ENCODE peak calls at places on chromosomes 13 and 19, in nine cellular contexts. One of them, this sample, is unnamed.

GRCh38 chr19:34222386-34222785 is 32.0 kb upstream of the GARRE1 start:
- DNase-seq in MM.1S: no peak
- DNase-seq in brain microvascular endothelial cell: no peak
- DNase-seq in progenitor cell of endocrine pancreas: no peak
- DNase-seq in AG10803: no peak
- DNase-seq in fibroblast of lung: no peak
- DNase-seq in AG04449: no peak
- DNase-seq in osteocyte: no peak
- DNase-seq in AG04450: no peak
- DNase-seq in this sample: no peak

GRCh38 chr13:51394724-51395123 is 55.2 kb downstream of the SERPINE3 start:
- DNase-seq in MM.1S: no peak
- DNase-seq in brain microvascular endothelial cell: no peak
- DNase-seq in progenitor cell of endocrine pancreas: no peak
- DNase-seq in AG10803: no peak
- DNase-seq in fibroblast of lung: no peak
- DNase-seq in AG04449: no peak
- DNase-seq in osteocyte: no peak
- DNase-seq in AG04450: no peak
- DNase-seq in this sample: no peak

GRCh38 chr13:64377606-64378005 is 2852.5 kb downstream of the PCDH9 start:
- DNase-seq in MM.1S: no peak
- DNase-seq in brain microvascular endothelial cell: no peak
- DNase-seq in progenitor cell of endocrine pancreas: no peak
- DNase-seq in AG10803: no peak
- DNase-seq in fibroblast of lung: no peak
- DNase-seq in AG04449: no peak
- DNase-seq in osteocyte: no peak
- DNase-seq in AG04450: no peak
- DNase-seq in this sample: no peak

GRCh38 chr19:41620171-41620570 is 6.7 kb downstream of the CEACAM4 start:
- DNase-seq in MM.1S: no peak
- DNase-seq in brain microvascular endothelial cell: no peak
- DNase-seq in progenitor cell of endocrine pancreas: no peak
- DNase-seq in AG10803: no peak
- DNase-seq in fibroblast of lung: no peak
- DNase-seq in AG04449: no peak
- DNase-seq in osteocyte: no peak
- DNase-seq in AG04450: no peak
- DNase-seq in this sample: no peak

GRCh38 chr13:99926014-99926731 is 45.4 kb downstream of the ZIC5 start:
- DNase-seq in MM.1S: no peak
- DNase-seq in brain microvascular endothelial cell: peak
- DNase-seq in progenitor cell of endocrine pancreas: no peak
- DNase-seq in AG10803: peak
- DNase-seq in fibroblast of lung: peak
- DNase-seq in AG04449: no peak
- DNase-seq in osteocyte: no peak
- DNase-seq in AG04450: no peak
- DNase-seq in this sample: no peak

GRCh38 chr13:113623491-113624234 is 34.3 kb downstream of the ATP4B start:
- DNase-seq in MM.1S: no peak
- DNase-seq in brain microvascular endothelial cell: no peak
- DNase-seq in progenitor cell of endocrine pancreas: no peak
- DNase-seq in AG10803: peak
- DNase-seq in fibroblast of lung: no peak
- DNase-seq in AG04449: no peak
- DNase-seq in osteocyte: no peak
- DNase-seq in AG04450: no peak
- DNase-seq in this sample: no peak

GRCh38 chr13:59360108-59360507 is 803.6 kb downstream of the DIAPH3 start:
- DNase-seq in MM.1S: no peak
- DNase-seq in brain microvascular endothelial cell: no peak
- DNase-seq in progenitor cell of endocrine pancreas: no peak
- DNase-seq in AG10803: no peak
- DNase-seq in fibroblast of lung: no peak
- DNase-seq in AG04449: no peak
- DNase-seq in osteocyte: no peak
- DNase-seq in AG04450: no peak
- DNase-seq in this sample: no peak

GRCh38 chr19:36097036-36097435 is 13.9 kb upstream of the OVOL3 start:
- DNase-seq in MM.1S: no peak
- DNase-seq in brain microvascular endothelial cell: no peak
- DNase-seq in progenitor cell of endocrine pancreas: no peak
- DNase-seq in AG10803: no peak
- DNase-seq in fibroblast of lung: no peak
- DNase-seq in AG04449: no peak
- DNase-seq in osteocyte: no peak
- DNase-seq in AG04450: no peak
- DNase-seq in this sample: no peak

GRCh38 chr19:51086153-51086850 is 3.6 kb upstream of the KLK14 start:
- DNase-seq in MM.1S: no peak
- DNase-seq in brain microvascular endothelial cell: no peak
- DNase-seq in progenitor cell of endocrine pancreas: no peak
- DNase-seq in AG10803: no peak
- DNase-seq in fibroblast of lung: no peak
- DNase-seq in AG04449: no peak
- DNase-seq in osteocyte: no peak
- DNase-seq in AG04450: no peak
- DNase-seq in this sample: no peak

GRCh38 chr19:45023048-45023447 is 15.8 kb upstream of the CLASRP start:
- DNase-seq in MM.1S: no peak
- DNase-seq in brain microvascular endothelial cell: no peak
- DNase-seq in progenitor cell of endocrine pancreas: no peak
- DNase-seq in AG10803: no peak
- DNase-seq in fibroblast of lung: no peak
- DNase-seq in AG04449: no peak
- DNase-seq in osteocyte: no peak
- DNase-seq in AG04450: no peak
- DNase-seq in this sample: no peak

GRCh38 chr13:86684402-86684801 is 885.2 kb upstream of the SLITRK6 start:
- DNase-seq in MM.1S: no peak
- DNase-seq in brain microvascular endothelial cell: no peak
- DNase-seq in progenitor cell of endocrine pancreas: no peak
- DNase-seq in AG10803: no peak
- DNase-seq in fibroblast of lung: peak
- DNase-seq in AG04449: no peak
- DNase-seq in osteocyte: no peak
- DNase-seq in AG04450: no peak
- DNase-seq in this sample: no peak

GRCh38 chr13:113119166-113119821 is 3.3 kb upstream of the F10 start:
- DNase-seq in MM.1S: no peak
- DNase-seq in brain microvascular endothelial cell: no peak
- DNase-seq in progenitor cell of endocrine pancreas: peak
- DNase-seq in AG10803: no peak
- DNase-seq in fibroblast of lung: no peak
- DNase-seq in AG04449: no peak
- DNase-seq in osteocyte: peak
- DNase-seq in AG04450: no peak
- DNase-seq in this sample: no peak

GRCh38 chr13:73173160-73173905 is 114.5 kb downstream of the KLF5 start:
- DNase-seq in MM.1S: no peak
- DNase-seq in brain microvascular endothelial cell: no peak
- DNase-seq in progenitor cell of endocrine pancreas: no peak
- DNase-seq in AG10803: no peak
- DNase-seq in fibroblast of lung: no peak
- DNase-seq in AG04449: no peak
- DNase-seq in osteocyte: no peak
- DNase-seq in AG04450: no peak
- DNase-seq in this sample: no peak

GRCh38 chr19:40191836-40192646 is 815 bp downstream of the MAP3K10 start:
- DNase-seq in MM.1S: peak
- DNase-seq in brain microvascular endothelial cell: no peak
- DNase-seq in progenitor cell of endocrine pancreas: peak
- DNase-seq in AG10803: peak
- DNase-seq in fibroblast of lung: peak
- DNase-seq in AG04449: no peak
- DNase-seq in osteocyte: no peak
- DNase-seq in AG04450: no peak
- DNase-seq in this sample: no peak

GRCh38 chr13:30371649-30372265 is 50.5 kb upstream of the UBE2L5 start:
- DNase-seq in MM.1S: peak
- DNase-seq in brain microvascular endothelial cell: peak
- DNase-seq in progenitor cell of endocrine pancreas: no peak
- DNase-seq in AG10803: peak
- DNase-seq in fibroblast of lung: peak
- DNase-seq in AG04449: peak
- DNase-seq in osteocyte: no peak
- DNase-seq in AG04450: no peak
- DNase-seq in this sample: no peak
- TF ChIP-seq CTCF in MM.1S: no peak
- TF ChIP-seq CTCF in brain microvascular endothelial cell: no peak
- TF ChIP-seq CTCF in progenitor cell of endocrine pancreas: no peak
- TF ChIP-seq CTCF in AG10803: no peak
- TF ChIP-seq CTCF in fibroblast of lung: no peak
- TF ChIP-seq CTCF in AG04449: no peak
- TF ChIP-seq CTCF in osteocyte: no peak
- TF ChIP-seq CTCF in AG04450: no peak
- TF ChIP-seq CTCF in this sample: no peak

DNA sequence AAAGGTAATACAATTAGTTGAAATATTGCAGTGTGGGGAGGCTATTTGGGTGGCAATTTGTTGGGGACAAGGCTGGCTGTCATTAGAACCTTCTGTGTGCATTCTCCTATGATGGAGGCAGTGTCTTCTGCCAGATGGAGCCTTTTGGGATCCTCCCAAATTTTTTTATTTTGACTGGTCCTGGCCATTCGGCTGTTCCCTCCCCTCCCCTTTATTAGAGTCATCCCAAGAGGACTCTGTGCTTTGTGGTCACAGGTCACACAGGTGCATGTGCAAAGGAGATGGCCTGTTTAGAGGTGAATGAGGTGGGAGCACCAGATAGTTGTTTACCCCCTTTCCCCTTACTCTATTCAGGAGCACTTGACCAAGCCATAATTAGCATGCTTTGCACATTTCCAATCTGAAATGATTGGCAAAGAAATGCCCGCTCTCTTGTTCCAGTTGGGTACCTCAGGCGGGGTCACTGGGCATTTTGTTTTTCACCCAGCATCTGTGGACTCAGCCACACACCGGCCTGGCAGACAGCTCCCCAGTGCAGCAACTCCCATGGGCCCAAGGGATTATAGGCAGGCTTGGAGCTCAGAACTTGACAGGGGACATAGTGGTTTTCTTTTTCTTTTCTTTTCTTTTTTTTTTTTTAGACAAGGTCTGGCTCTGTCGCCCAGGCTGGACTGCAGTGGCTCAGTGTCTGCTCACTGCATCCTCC is 19.8 kb downstream of the GATAD2A start:
- DNase-seq in MM.1S: no peak
- DNase-seq in brain microvascular endothelial cell: no peak
- DNase-seq in progenitor cell of endocrine pancreas: no peak
- DNase-seq in AG10803: no peak
- DNase-seq in fibroblast of lung: no peak
- DNase-seq in AG04449: no peak
- DNase-seq in osteocyte: no peak
- DNase-seq in AG04450: no peak
- DNase-seq in this sample: no peak
- TF ChIP-seq CTCF in MM.1S: no peak
- TF ChIP-seq CTCF in brain microvascular endothelial cell: no peak
- TF ChIP-seq CTCF in progenitor cell of endocrine pancreas: no peak
- TF ChIP-seq CTCF in AG10803: no peak
- TF ChIP-seq CTCF in fibroblast of lung: no peak
- TF ChIP-seq CTCF in AG04449: no peak
- TF ChIP-seq CTCF in osteocyte: no peak
- TF ChIP-seq CTCF in AG04450: no peak
- TF ChIP-seq CTCF in this sample: no peak

GRCh38 chr13:82740442-82740841 is 1141.8 kb downstream of the SLITRK1 start:
- DNase-seq in MM.1S: no peak
- DNase-seq in brain microvascular endothelial cell: no peak
- DNase-seq in progenitor cell of endocrine pancreas: no peak
- DNase-seq in AG10803: no peak
- DNase-seq in fibroblast of lung: no peak
- DNase-seq in AG04449: no peak
- DNase-seq in osteocyte: no peak
- DNase-seq in AG04450: no peak
- DNase-seq in this sample: no peak

DNA sequence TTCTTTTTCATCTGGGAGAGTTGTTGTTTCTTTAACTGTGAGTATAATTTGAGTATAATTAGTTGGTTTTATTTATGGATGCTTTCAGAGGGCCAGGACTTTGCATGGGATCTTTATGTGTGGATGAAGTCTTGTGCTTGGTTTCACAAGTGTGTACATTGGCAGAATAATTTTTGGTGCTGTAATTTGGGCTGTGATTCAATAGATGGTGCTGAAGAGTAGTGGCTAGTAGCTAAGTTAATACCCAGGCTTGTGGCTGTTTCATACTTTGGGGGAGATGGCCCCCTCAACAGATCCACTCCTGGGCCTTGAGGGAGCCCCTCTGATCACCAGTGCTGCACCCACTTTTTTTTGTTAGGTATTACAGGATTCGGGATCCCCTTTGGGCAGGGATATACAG is 1142.4 kb downstream of the SLITRK1 start:
- DNase-seq in MM.1S: no peak
- DNase-seq in brain microvascular endothelial cell: peak
- DNase-seq in progenitor cell of endocrine pancreas: no peak
- DNase-seq in AG10803: no peak
- DNase-seq in fibroblast of lung: peak
- DNase-seq in AG04449: no peak
- DNase-seq in osteocyte: no peak
- DNase-seq in AG04450: no peak
- DNase-seq in this sample: no peak
- TF ChIP-seq CTCF in MM.1S: peak
- TF ChIP-seq CTCF in brain microvascular endothelial cell: peak
- TF ChIP-seq CTCF in progenitor cell of endocrine pancreas: no peak
- TF ChIP-seq CTCF in AG10803: peak
- TF ChIP-seq CTCF in fibroblast of lung: peak
- TF ChIP-seq CTCF in AG04449: peak
- TF ChIP-seq CTCF in osteocyte: peak
- TF ChIP-seq CTCF in AG04450: peak
- TF ChIP-seq CTCF in this sample: no peak

GRCh38 chr13:33115274-33115673 is 99.1 kb downstream of the KL start:
- DNase-seq in MM.1S: no peak
- DNase-seq in brain microvascular endothelial cell: no peak
- DNase-seq in progenitor cell of endocrine pancreas: no peak
- DNase-seq in AG10803: no peak
- DNase-seq in fibroblast of lung: no peak
- DNase-seq in AG04449: no peak
- DNase-seq in osteocyte: no peak
- DNase-seq in AG04450: no peak
- DNase-seq in this sample: no peak

GRCh38 chr13:33119886-33120543 is 103.8 kb downstream of the KL start:
- DNase-seq in MM.1S: no peak
- DNase-seq in brain microvascular endothelial cell: no peak
- DNase-seq in progenitor cell of endocrine pancreas: no peak
- DNase-seq in AG10803: no peak
- DNase-seq in fibroblast of lung: no peak
- DNase-seq in AG04449: no peak
- DNase-seq in osteocyte: no peak
- DNase-seq in AG04450: no peak
- DNase-seq in this sample: no peak

GRCh38 chr13:33116321-33117010 is 100.2 kb downstream of the KL start:
- DNase-seq in MM.1S: no peak
- DNase-seq in brain microvascular endothelial cell: no peak
- DNase-seq in progenitor cell of endocrine pancreas: no peak
- DNase-seq in AG10803: no peak
- DNase-seq in fibroblast of lung: no peak
- DNase-seq in AG04449: no peak
- DNase-seq in osteocyte: no peak
- DNase-seq in AG04450: no peak
- DNase-seq in this sample: no peak

GRCh38 chr13:33123066-33123940 is 107.1 kb downstream of the KL start:
- DNase-seq in MM.1S: no peak
- DNase-seq in brain microvascular endothelial cell: no peak
- DNase-seq in progenitor cell of endocrine pancreas: no peak
- DNase-seq in AG10803: peak
- DNase-seq in fibroblast of lung: peak
- DNase-seq in AG04449: no peak
- DNase-seq in osteocyte: no peak
- DNase-seq in AG04450: no peak
- DNase-seq in this sample: no peak

GRCh38 chr13:33119022-33119735 is 103.0 kb downstream of the KL start:
- DNase-seq in MM.1S: no peak
- DNase-seq in brain microvascular endothelial cell: no peak
- DNase-seq in progenitor cell of endocrine pancreas: no peak
- DNase-seq in AG10803: peak
- DNase-seq in fibroblast of lung: no peak
- DNase-seq in AG04449: no peak
- DNase-seq in osteocyte: no peak
- DNase-seq in AG04450: no peak
- DNase-seq in this sample: no peak
- TF ChIP-seq CTCF in MM.1S: no peak
- TF ChIP-seq CTCF in brain microvascular endothelial cell: no peak
- TF ChIP-seq CTCF in progenitor cell of endocrine pancreas: no peak
- TF ChIP-seq CTCF in AG10803: no peak
- TF ChIP-seq CTCF in fibroblast of lung: no peak
- TF ChIP-seq CTCF in AG04449: no peak
- TF ChIP-seq CTCF in osteocyte: no peak
- TF ChIP-seq CTCF in AG04450: no peak
- TF ChIP-seq CTCF in this sample: no peak